ENCODE peak calls at places on chromosomes 3 and 15, in four cellular contexts. One of them, this sample, is unnamed.

GRCh38 chr3:98817546-98817945 is 54.4 kb downstream of the ST3GAL6 start:
- DNase-seq in hepatocyte: peak; percentile 73
- DNase-seq in T1000: no peak
- DNase-seq in NCI-H1092: peak; percentile 9
- DNase-seq in this sample: peak; percentile 35

GRCh38 chr15:71219646-71220045 is 104.4 kb downstream of the THSD4 start:
- DNase-seq in T1000: no peak
- DNase-seq in hepatocyte: no peak
- DNase-seq in NCI-H1092: no peak
- DNase-seq in this sample: no peak

GRCh38 chr3:55292360-55292759 is 194.7 kb downstream of the WNT5A start:
- DNase-seq in hepatocyte: no peak
- DNase-seq in NCI-H1092: no peak
- DNase-seq in T1000: no peak
- DNase-seq in this sample: no peak

GRCh38 chr15:62600376-62600775 is 435.3 kb upstream of the C2CD4B start:
- DNase-seq in NCI-H1092: no peak
- DNase-seq in T1000: no peak
- DNase-seq in hepatocyte: no peak
- DNase-seq in this sample: no peak

GRCh38 chr3:161372321-161373260 is 1.3 kb upstream of the SPTSSB start:
- DNase-seq in T1000: no peak
- DNase-seq in hepatocyte: peak; percentile 42
- DNase-seq in NCI-H1092: peak; percentile 55
- DNase-seq in this sample: no peak

GRCh38 chr15:73941044-73941443 is 14.8 kb downstream of the LOXL1 start:
- DNase-seq in hepatocyte: peak; percentile 68
- DNase-seq in T1000: peak; percentile 85
- DNase-seq in NCI-H1092: no peak
- DNase-seq in this sample: no peak

GRCh38 chr3:72595376-72595775 is 252.9 kb downstream of the SHQ1 start:
- DNase-seq in hepatocyte: no peak
- DNase-seq in NCI-H1092: no peak
- DNase-seq in T1000: no peak
- DNase-seq in this sample: no peak

GRCh38 chr3:150335631-150336030 is 72.5 kb upstream of the TSC22D2 start:
- DNase-seq in NCI-H1092: no peak
- DNase-seq in hepatocyte: no peak
- DNase-seq in T1000: no peak
- DNase-seq in this sample: no peak

GRCh38 chr3:183159319-183159718 is 3.2 kb downstream of the LAMP3 start:
- DNase-seq in NCI-H1092: no peak
- DNase-seq in hepatocyte: no peak
- DNase-seq in T1000: no peak
- DNase-seq in this sample: no peak